ENCODE peak calls at places on chromosomes 5 and 9, in six cellular contexts. V is Calu3; N is posterior cingulate gyrus; B is GDM1; D is stimulated activated CD8-positive, alpha-beta memory T cell treated with anti-CD3 and anti-CD28 coated beads, Interleukin-7, amount 100 ng/mL, for 1 hour; X is endothelial cell. G is an unnamed sample.

GRCh38 chr9:121853617-121854395 is 202.4 kb downstream of the DAB2IP start:
- DNase-seq in X (no peak), B (no peak), N (no peak), D (no peak), V (no peak), G (no peak)

GRCh38 chr5:1743769-1744085 is 55.9 kb downstream of the MRPL36 start:
- DNase-seq in D (no peak), B (no peak), X (no peak), V (no peak), N (no peak), G (no peak)

GRCh38 chr9:97773091-97773490 is 76.0 kb upstream of the XPA start:
- DNase-seq in B (no peak), N (no peak), X (no peak), V (peak), D (no peak), G (no peak)

GRCh38 chr9:127525426-127526188 is 74.3 kb downstream of the LRSAM1 start:
- DNase-seq in V (no peak), N (no peak), B (no peak), X (no peak), D (no peak), G (peak)

GRCh38 chr5:142014911-142015584 is 2.2 kb upstream of the GNPDA1 start:
- DNase-seq in D (peak), N (no peak), V (peak), B (peak), X (no peak), G (peak)

GRCh38 chr5:139711067-139711851 is 63.1 kb downstream of the CXXC5 start:
- DNase-seq in V (peak), B (peak), X (peak), N (peak), D (no peak), G (peak)

GRCh38 chr9:118473527-118473926 is 769.3 kb downstream of the TLR4 start:
- DNase-seq in D (no peak), B (no peak), V (no peak), N (no peak), X (no peak), G (no peak)

GRCh38 chr5:149831492-149831891 is 101.4 kb downstream of the PPARGC1B start:
- DNase-seq in D (no peak), X (no peak), B (no peak), V (peak), N (no peak), G (no peak)

GRCh38 chr5:39423331-39423751 is 1.4 kb downstream of the DAB2 start:
- DNase-seq in D (no peak), N (no peak), X (no peak), B (no peak), V (no peak), G (no peak)

GRCh38 chr9:78009156-78009555 is 22.5 kb downstream of the GNAQ start:
- DNase-seq in N (no peak), X (no peak), D (no peak), B (no peak), V (no peak), G (no peak)

GRCh38 chr9:19049872-19050636 is 827 bp downstream of the RRAGA start:
- DNase-seq in B (no peak), V (no peak), D (no peak), N (no peak), X (peak), G (peak)

GRCh38 chr9:5305741-5306140 is 1.2 kb upstream of the RLN2 start:
- DNase-seq in D (no peak), N (no peak), X (no peak), V (no peak), B (no peak), G (no peak)

GRCh38 chr5:74342948-74343682 is 297.4 kb downstream of the ENC1 start:
- DNase-seq in N (no peak), V (no peak), X (no peak), D (no peak), B (no peak), G (no peak)

GRCh38 chr5:76851713-76852369 is 2.0 kb downstream of the S100Z start:
- DNase-seq in X (no peak), B (peak), D (no peak), V (no peak), N (no peak), G (no peak)

GRCh38 chr5:34722183-34722582 is 66.1 kb downstream of the RAI14 start:
- DNase-seq in N (no peak), V (no peak), D (no peak), B (no peak), X (no peak), G (no peak)

GRCh38 chr5:132363431-132364112 is 5.9 kb upstream of the SLC22A5 start:
- DNase-seq in V (peak), D (no peak), X (no peak), B (no peak), N (no peak), G (peak)

GRCh38 chr9:214488-215448 is at the start of gene DOCK8:
- DNase-seq in N (no peak), D (peak), B (peak), X (peak), V (peak), G (peak)

GRCh38 chr9:107867738-107868137 is 378.2 kb upstream of the KLF4 start:
- DNase-seq in X (no peak), D (no peak), B (no peak), N (no peak), V (no peak), G (no peak)

GRCh38 chr5:96972599-96973334 is 36.9 kb downstream of the LNPEP start:
- DNase-seq in V (no peak), D (no peak), B (no peak), X (no peak), N (no peak), G (no peak)

GRCh38 chr5:172488221-172488620 is 33.9 kb upstream of the SH3PXD2B start:
- DNase-seq in V (no peak), B (no peak), D (no peak), N (no peak), X (no peak), G (no peak)